ENCODE peak calls at places on chromosome 18, in six cellular contexts. S is AG09319, J is MM.1S, Z is choroid plexus epithelial cell, V is cardiac muscle cell, T is HFF-Myc. Y is an unnamed sample.

GRCh38 chr18:78032574-78032973 is 782.9 kb downstream of the GALR1 start:
- DNase-seq in Z (no peak), J (no peak), S (no peak), T (no peak), V (no peak), Y (no peak)

GRCh38 chr18:34709104-34709503 is 994 bp upstream of the DTNA start:
- DNase-seq in T (no peak), S (peak), V (no peak), J (no peak), Z (peak), Y (no peak)

GRCh38 chr18:8689431-8689830 is 15.9 kb upstream of the MTCL1 start:
- DNase-seq in Z (no peak), T (no peak), V (no peak), J (no peak), S (no peak), Y (no peak)

GRCh38 chr18:33802955-33803354 is 224.9 kb downstream of the ASXL3 start:
- DNase-seq in J (peak), Z (no peak), S (no peak), T (no peak), V (no peak), Y (no peak)

GRCh38 chr18:58239879-58240278 is 195.9 kb downstream of the NEDD4L start:
- DNase-seq in T (no peak), J (no peak), S (no peak), Z (no peak), V (no peak), Y (no peak)

GRCh38 chr18:68759308-68759707 is 38.6 kb upstream of the CCDC102B start:
- DNase-seq in V (no peak), J (no peak), S (no peak), T (no peak), Z (no peak), Y (no peak)

GRCh38 chr18:58813090-58813489 is 51.6 kb upstream of the ZNF532 start:
- DNase-seq in J (no peak), V (no peak), T (no peak), S (no peak), Z (no peak), Y (no peak)

GRCh38 chr18:77651441-77651840 is 401.8 kb downstream of the GALR1 start:
- DNase-seq in T (no peak), S (no peak), Z (no peak), V (no peak), J (no peak), Y (no peak)

GRCh38 chr18:66729459-66730239 is 125.8 kb upstream of the CDH19 start:
- DNase-seq in Z (no peak), J (no peak), V (no peak), S (no peak), T (no peak), Y (no peak)

GRCh38 chr18:34965511-34965910 is 75.7 kb upstream of the MAPRE2 start:
- DNase-seq in S (no peak), J (no peak), Z (no peak), V (no peak), T (no peak), Y (no peak)

GRCh38 chr18:28112056-28112470 is 64.9 kb downstream of the CDH2 start:
- DNase-seq in Z (peak), V (peak), J (no peak), T (no peak), S (peak), Y (no peak)

GRCh38 chr18:74083071-74083954 is 64.3 kb downstream of the FBXO15 start:
- DNase-seq in V (peak), J (no peak), T (no peak), Z (no peak), S (no peak), Y (no peak)

GRCh38 chr18:27004056-27004829 is 138.7 kb upstream of the AQP4 start:
- DNase-seq in V (no peak), Z (peak), S (no peak), T (no peak), J (no peak), Y (no peak)

GRCh38 chr18:22465859-22466602 is 48.3 kb upstream of the CTAGE1 start:
- DNase-seq in V (peak), J (no peak), S (peak), T (peak), Z (peak), Y (no peak)

GRCh38 chr18:55153346-55153745 is 194.1 kb upstream of the CCDC68 start:
- DNase-seq in V (no peak), Z (no peak), S (no peak), J (no peak), T (no peak), Y (no peak)

GRCh38 chr18:35038881-35039491 is 2.2 kb upstream of the MAPRE2 start:
- DNase-seq in T (no peak), Z (no peak), J (no peak), V (no peak), S (no peak), Y (no peak)

GRCh38 chr18:48454146-48454796 is 45.1 kb upstream of the ZBTB7C start:
- DNase-seq in V (no peak), S (no peak), Z (peak), T (no peak), J (no peak), Y (no peak)

GRCh38 chr18:22813648-22814328 is 119.3 kb upstream of the RBBP8 start:
- DNase-seq in V (peak), J (peak), S (no peak), Z (peak), T (no peak), Y (no peak)

GRCh38 chr18:67517224-67517765 is 775 bp upstream of the DSEL start:
- DNase-seq in S (no peak), Z (no peak), V (peak), J (no peak), T (no peak), Y (no peak)

GRCh38 chr18:42477261-42477660 is 522.2 kb downstream of the PIK3C3 start:
- DNase-seq in V (no peak), Z (no peak), T (no peak), S (no peak), J (no peak), Y (no peak)

GRCh38 chr18:23862071-23862470 is 152.5 kb upstream of the TTC39C start:
- DNase-seq in V (no peak), J (no peak), T (no peak), Z (peak), S (peak), Y (no peak)

GRCh38 chr18:48637081-48637990 is 98.5 kb downstream of the CTIF start:
- DNase-seq in S (no peak), T (no peak), Z (no peak), J (no peak), V (no peak), Y (no peak)

GRCh38 chr18:8623549-8624106 is 14.4 kb downstream of the RAB12 start:
- DNase-seq in S (no peak), J (peak), Z (peak), V (no peak), T (no peak), Y (no peak)

DNA sequence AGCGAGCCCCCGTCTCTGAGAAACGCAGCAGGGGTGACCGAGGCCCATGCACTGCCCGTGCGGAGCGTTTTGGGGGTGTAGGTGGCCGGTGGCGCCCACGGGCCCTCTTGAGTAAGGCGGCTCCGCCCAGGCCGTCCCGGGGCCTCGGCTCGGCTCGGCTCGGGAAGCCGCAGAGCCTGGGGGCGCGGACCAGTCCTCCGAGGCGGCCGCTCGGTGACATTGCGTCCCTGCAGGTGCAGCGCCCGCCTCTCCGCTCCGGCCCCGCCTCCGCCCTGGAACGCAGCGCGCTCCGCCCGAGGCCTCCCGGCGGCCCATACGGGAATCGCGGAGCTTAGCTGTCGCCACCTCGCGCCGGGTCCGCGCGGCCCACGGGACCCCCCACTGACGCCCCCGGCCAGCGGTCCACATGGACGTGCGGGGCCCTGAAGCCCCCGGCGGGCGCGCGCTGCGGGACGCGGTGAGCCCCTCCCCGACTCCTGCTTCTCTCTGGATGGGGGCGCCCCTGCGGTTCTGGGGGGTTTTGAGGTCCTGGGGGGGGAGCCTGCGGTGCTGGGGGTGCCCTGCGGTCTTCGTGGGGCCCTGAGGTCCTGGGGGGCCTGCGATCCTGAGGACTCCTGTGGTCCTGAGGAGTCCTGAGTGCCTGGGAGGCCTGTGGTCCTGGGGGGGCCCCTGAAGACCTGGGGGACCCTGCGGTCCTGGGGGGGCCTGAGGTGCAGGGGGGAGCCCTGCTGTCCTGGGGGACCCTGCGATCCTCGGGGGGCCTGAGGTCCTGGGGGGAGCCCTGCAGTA is at the start of gene HSBP1L1:
- DNase-seq in S (no peak), Z (no peak), J (peak), V (peak), T (no peak), Y (no peak)
- TF ChIP-seq CTCF in S (peak), Z (peak), J (no peak), V (no peak), T (no peak), Y (peak)

GRCh38 chr18:36187138-36187825 is at the start of gene MOCOS:
- DNase-seq in S (no peak), T (no peak), Z (peak), V (peak), J (peak), Y (peak)
- TF ChIP-seq CTCF in S (no peak), T (no peak), Z (no peak), V (no peak), J (no peak), Y (no peak)

GRCh38 chr18:31553800-31554199 is 37.9 kb upstream of the TTR start:
- DNase-seq in T (no peak), V (no peak), S (no peak), Z (peak), J (no peak), Y (no peak)

GRCh38 chr18:31549416-31549815 is 42.3 kb upstream of the TTR start:
- DNase-seq in S (no peak), T (no peak), J (no peak), V (no peak), Z (peak), Y (no peak)

GRCh38 chr18:31551883-31552282 is 39.8 kb upstream of the TTR start:
- DNase-seq in T (no peak), S (no peak), Z (no peak), J (no peak), V (no peak), Y (no peak)

GRCh38 chr18:31546476-31546875 is 45.2 kb upstream of the TTR start:
- DNase-seq in S (no peak), J (no peak), Z (no peak), V (no peak), T (no peak), Y (no peak)

DNA sequence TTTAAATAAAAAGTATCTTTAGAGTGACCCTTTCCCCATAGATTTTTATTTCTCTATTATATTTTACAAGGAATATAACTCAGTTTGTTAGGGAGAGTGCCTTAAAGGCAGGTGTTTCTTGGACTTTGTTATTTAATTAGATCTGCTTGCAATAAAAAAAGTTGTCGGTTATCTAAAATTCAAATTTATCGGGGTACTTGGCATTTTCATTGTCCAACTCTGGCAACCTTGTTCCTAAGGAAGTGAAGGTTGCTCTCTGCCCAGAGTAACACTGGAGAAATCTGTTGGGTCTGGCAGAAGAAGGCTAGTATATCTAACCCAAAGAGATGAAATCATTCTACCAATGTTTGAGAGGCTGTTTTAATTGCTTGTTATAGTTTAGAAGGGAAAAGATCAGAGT is 42.9 kb upstream of the TTR start:
- DNase-seq in T (no peak), Z (no peak), S (no peak), J (no peak), V (no peak), Y (no peak)
- TF ChIP-seq CTCF in T (no peak), Z (no peak), S (no peak), J (no peak), V (no peak), Y (no peak)

GRCh38 chr18:40159141-40160017 is 1795.7 kb upstream of the PIK3C3 start:
- DNase-seq in V (peak), J (peak), S (no peak), T (peak), Z (peak), Y (no peak)
- TF ChIP-seq CTCF in V (peak), J (peak), S (no peak), T (peak), Z (peak), Y (peak)

GRCh38 chr18:29361843-29362242 is 1184.9 kb upstream of the CDH2 start:
- DNase-seq in V (no peak), Z (no peak), S (no peak), J (no peak), T (no peak), Y (no peak)
- TF ChIP-seq CTCF in V (no peak), Z (no peak), S (no peak), J (no peak), T (no peak), Y (no peak)

DNA sequence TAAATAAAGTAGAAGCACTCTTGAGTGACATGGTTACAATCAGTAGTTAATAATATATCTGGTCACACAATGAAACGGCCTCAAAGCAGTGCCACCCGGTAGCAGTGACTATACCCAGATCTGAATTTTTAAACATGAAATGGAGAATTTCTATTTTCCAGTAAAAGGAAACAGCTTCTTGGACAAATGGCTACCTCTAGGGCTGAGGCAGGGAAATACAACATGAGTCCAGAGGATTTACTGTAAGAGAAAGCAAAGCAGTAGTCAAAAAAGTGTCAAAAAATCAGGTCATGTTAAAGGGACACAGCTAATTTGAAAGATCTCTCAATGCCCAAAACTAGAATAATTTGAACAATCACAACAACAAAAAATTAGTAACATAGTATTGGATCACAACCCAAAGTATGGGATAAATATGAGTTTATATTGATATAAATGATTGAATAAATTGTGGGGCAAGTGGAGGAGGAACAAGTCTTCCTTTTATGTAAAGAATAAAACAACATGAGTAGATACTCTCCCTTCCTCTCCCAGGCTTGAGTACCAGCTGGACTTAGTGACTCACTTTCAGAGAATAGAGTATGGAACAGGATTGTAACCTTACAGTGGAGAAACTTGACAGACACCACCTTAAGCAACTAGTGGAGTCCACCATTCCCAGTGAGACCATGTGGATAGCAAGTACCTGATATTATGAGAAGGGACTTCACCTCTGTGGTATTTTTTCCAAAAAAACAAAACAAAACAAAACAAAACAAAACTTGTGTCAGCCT is 180.8 kb downstream of the MBD2 start:
- DNase-seq in V (no peak), Z (peak), T (no peak), S (no peak), J (no peak), Y (no peak)
- TF ChIP-seq CTCF in V (peak), Z (peak), T (no peak), S (peak), J (no peak), Y (no peak)

DNA sequence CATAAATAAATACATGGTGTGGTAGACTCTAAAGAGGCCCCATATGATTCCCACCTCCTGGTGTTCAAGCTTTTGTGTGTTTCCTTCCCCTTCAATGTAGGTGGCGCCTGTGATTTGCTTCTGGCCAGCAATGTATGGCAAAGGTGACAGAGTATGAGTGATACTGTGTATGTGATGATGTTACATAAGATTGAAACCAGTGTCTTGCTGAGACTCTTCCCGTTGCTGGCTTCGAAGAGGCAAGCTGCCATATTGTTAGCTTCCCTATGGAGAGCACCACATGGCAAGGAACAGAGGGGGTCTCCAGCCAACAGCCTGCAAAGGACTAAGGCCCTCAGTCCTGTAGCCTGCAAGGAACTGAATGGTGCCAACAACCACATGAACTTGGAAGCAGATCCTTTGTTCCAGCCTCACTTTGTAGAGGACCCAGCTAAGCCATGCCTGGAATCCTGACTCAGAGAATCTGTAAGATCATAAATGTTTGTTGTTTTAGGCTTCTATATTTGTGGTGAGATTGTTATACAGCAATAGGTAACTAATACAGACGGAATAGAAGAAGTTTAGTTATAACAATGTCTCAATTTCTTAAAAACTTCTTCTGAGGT is 1.7 kb upstream of the SMAD4 start:
- DNase-seq in J (no peak), V (no peak), T (no peak), S (no peak), Z (peak), Y (no peak)
- TF ChIP-seq CTCF in J (peak), V (no peak), T (no peak), S (no peak), Z (no peak), Y (no peak)

GRCh38 chr18:51120809-51121596 is 76.5 kb downstream of the MEX3C start:
- DNase-seq in S (no peak), J (no peak), T (no peak), V (no peak), Z (no peak), Y (no peak)
- TF ChIP-seq CTCF in S (no peak), J (no peak), T (no peak), V (no peak), Z (no peak), Y (no peak)

DNA sequence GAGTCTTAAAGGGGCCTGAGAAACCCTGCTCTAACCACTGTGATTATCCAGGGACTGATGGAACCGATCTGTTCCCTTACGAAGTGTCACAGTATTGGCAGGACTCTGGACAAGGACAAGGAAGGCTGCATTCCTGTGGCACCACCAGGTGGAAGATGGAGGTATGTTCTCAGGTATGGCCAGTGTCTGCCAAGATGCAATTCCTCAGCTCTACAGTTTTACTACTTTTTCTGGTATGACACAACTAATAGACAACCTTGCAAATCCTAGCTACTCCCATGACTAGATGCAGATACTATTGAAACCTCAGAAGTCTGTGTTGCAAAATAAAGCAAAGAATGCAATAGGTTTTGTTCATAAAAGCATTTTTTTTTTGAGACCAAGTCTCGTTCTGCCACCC is 14.6 kb downstream of the RAB31 start:
- DNase-seq in J (no peak), S (no peak), T (no peak), V (no peak), Z (peak), Y (no peak)
- TF ChIP-seq CTCF in J (peak), S (no peak), T (peak), V (no peak), Z (peak), Y (no peak)

DNA sequence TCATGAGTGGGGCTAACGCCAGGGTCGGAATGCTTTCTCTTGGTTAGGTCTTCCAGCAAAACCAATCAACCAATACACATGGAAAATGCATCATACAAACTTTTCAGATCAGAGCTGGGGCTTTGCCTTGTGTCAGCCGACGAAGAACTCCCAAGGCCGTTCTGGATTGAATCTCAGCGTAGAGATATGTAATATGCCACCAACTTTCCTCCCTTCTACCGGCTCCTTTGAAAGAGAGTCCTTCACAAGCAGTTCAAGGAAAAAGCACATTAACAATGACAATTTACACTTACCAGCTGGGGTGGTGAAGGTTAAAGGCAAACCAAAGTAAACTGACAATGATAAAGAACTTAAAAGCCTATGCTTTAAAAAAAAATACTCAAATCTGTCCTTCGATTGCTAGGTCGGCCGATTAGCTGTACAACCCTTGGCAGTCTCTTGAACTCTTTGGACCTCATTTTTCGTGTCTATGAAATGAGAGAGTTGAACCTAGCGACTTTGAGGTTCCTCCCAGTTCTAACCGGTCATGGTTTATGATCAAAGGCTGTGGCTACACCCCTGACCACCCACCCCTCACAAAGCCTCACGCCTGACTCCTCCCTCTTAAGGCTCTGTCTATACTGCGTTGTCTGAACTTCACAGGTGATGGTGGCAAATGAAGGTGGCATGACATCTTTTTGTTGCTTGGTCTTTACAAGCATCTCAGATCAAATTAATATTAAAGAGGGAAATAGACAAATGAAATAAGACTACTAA is 46.2 kb downstream of the BCL2 start:
- DNase-seq in Z (no peak), J (no peak), T (no peak), S (no peak), V (no peak), Y (no peak)
- TF ChIP-seq CTCF in Z (no peak), J (no peak), T (no peak), S (no peak), V (no peak), Y (no peak)

Y was measured in type B pancreatic cell.